ENCODE peak calls at places on chromosomes 16 and 17, in four cellular contexts. K is lung, L is suprapubic skin, O is upper lobe of right lung. T is an unnamed sample.

GRCh38 chr16:56477096-56477878 is 25.9 kb downstream of the OGFOD1 start:
- DNase-seq in L (no peak), O (no peak), K (no peak), T (no peak)

GRCh38 chr16:6019490-6019991 is 921.9 kb upstream of the EEF2KMT start:
- DNase-seq in O (no peak), L (no peak), K (no peak), T (no peak)

GRCh38 chr16:35188288-35189155 is 1729.1 kb downstream of the TP53TG3F start:
- DNase-seq in K (no peak), O (peak; percentile 60), L (peak; percentile 58), T (peak; percentile 56)

GRCh38 chr17:40615989-40616476 is 31.6 kb downstream of the SMARCE1 start:
- DNase-seq in L (no peak), K (no peak), O (no peak), T (no peak)

GRCh38 chr17:36807496-36808180 is 129.6 kb upstream of the LHX1 start:
- DNase-seq in O (no peak), L (no peak), K (no peak), T (no peak)

GRCh38 chr17:7280519-7281073 is 922 bp upstream of the SLC2A4 start:
- DNase-seq in K (peak; percentile 81), L (peak; percentile 93), O (peak; percentile 91), T (peak; percentile 69)

GRCh38 chr16:15483857-15484256 is 49.5 kb downstream of the BMERB1 start:
- DNase-seq in L (no peak), O (no peak), K (no peak), T (no peak)

GRCh38 chr17:57875109-57876022 is 25.5 kb upstream of the MRPS23 start:
- DNase-seq in L (peak; percentile 91), O (peak; percentile 82), K (peak; percentile 81), T (no peak)

GRCh38 chr17:77096570-77097214 is 44.1 kb upstream of the SEC14L1 start:
- DNase-seq in L (no peak), K (no peak), O (no peak), T (no peak)

GRCh38 chr17:80470603-80471002 is 5.8 kb downstream of the NPTX1 start:
- DNase-seq in L (no peak), O (no peak), K (no peak), T (no peak)

GRCh38 chr16:27698266-27698665 is 148.3 kb downstream of the KATNIP start:
- DNase-seq in O (peak; percentile 52), L (peak; percentile 41), K (no peak), T (no peak)

GRCh38 chr17:42111901-42112551 is 488 bp downstream of the DHX58 start:
- DNase-seq in L (no peak), O (peak; percentile 75), K (no peak), T (no peak)

GRCh38 chr17:81802856-81803643 is 900 bp upstream of the GCGR start:
- DNase-seq in L (no peak), O (no peak), K (no peak), T (no peak)

GRCh38 chr17:3913531-3914318 is 2.5 kb downstream of the P2RX1 start:
- DNase-seq in O (peak; percentile 89), K (peak; percentile 79), L (peak; percentile 90), T (no peak)

DNA sequence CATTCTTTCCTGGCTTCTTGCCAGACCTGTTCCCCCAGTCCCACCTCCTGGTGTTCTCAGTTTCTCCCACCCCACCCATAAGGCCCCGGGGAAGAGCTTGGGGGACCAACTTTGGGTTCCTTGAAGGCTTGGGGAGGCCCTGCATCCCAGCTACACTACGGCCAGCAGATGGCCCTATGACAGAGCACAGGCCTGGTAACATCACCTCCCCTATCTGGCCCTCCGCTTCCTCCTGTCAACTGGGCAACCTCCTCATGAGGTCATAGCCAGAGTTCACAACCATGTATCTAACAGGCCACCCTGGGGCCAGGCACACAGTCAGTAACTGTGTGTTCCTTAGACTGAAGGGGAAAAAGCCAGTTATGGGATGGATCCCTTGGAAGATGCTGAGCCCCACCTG is 31.4 kb downstream of the MYO15A start:
- DNase-seq in L (no peak), O (no peak), K (no peak), T (no peak)
- TF ChIP-seq CTCF in L (no peak), O (no peak), K (no peak), T (peak; percentile 21)

GRCh38 chr17:2214047-2214717 is 89.4 kb downstream of the SMG6 start:
- DNase-seq in L (peak; percentile 83), O (peak; percentile 66), K (peak; percentile 48), T (no peak)
- H3K4me3 ChIP-seq in L (no peak overlapping the region), O (no peak overlapping the region), K (no peak overlapping the region), T (no peak overlapping the region)

GRCh38 chr17:8609910-8610309 is 20.6 kb downstream of the MYH10 start:
- DNase-seq in K (no peak), L (no peak), O (no peak), T (no peak)
- TF ChIP-seq CTCF in K (no peak), L (no peak), O (no peak), T (no peak)

DNA sequence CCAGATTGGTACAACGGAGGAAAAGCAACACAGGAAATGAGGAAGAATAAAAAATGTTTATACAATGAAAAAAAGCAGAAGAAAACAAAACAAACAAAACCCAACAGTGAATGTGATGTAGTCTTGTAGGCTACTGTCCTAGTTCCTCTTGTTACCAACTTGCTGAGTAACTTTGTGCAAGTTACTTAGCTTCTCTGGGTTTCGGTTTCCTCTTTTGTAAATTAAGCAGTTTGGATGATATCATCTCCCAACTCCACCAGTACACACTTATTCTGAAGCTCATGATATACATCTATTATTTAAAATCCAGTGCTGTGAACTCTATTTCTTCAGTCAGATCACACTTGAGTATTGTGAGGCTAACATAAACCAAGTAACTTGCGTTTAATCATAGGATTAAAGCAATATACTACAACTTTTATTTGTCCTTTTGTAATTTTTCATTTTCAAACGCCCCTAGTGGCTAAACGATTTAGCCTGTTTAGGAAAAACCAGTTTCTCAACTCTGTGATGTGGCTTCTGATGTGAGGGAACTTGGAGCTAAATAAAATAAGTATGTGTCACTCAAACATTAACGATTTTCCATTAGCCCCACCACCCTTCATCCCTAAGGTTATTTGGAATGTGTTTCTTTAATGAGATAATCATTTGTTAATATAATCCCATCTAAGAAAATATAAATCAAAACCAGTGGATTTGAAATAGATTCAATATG is 1.4 kb upstream of the UNK start:
- DNase-seq in O (no peak), L (no peak), K (no peak), T (peak; percentile 78)
- H3K4me3 ChIP-seq in O (peak overlapping the region; percentile 22), L (peak overlapping the region; percentile 68), K (no peak overlapping the region), T (peak overlapping the region; percentile 58)

GRCh38 chr16:12535535-12536411 is 267.9 kb downstream of the CPPED1 start:
- DNase-seq in O (no peak), K (no peak), L (no peak), T (no peak)
- TF ChIP-seq CTCF in O (no peak), K (no peak), L (no peak), T (no peak)

DNA sequence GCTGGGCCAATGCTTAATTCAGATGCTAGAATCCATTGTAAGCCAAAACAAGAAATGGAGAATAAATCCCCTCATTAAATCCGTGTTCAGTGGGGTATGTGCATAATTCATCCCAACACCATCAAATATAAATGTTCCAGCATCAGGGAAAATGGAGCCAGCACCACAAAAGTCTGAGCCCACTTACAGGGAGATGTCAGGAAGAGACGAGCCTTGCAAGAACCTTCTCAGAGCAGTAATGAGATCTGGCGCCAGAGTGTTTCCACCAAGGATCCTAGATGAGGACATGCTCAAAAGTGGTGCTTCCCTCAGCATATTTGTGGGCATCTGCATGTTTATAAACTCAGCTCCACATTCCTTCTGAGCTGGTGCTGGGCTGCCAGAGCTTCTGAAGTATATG is 541.9 kb upstream of the C16orf82 start:
- DNase-seq in L (no peak), O (no peak), K (no peak), T (no peak)
- H3K4me3 ChIP-seq in L (no peak overlapping the region), O (no peak overlapping the region), K (no peak overlapping the region), T (no peak overlapping the region)

DNA sequence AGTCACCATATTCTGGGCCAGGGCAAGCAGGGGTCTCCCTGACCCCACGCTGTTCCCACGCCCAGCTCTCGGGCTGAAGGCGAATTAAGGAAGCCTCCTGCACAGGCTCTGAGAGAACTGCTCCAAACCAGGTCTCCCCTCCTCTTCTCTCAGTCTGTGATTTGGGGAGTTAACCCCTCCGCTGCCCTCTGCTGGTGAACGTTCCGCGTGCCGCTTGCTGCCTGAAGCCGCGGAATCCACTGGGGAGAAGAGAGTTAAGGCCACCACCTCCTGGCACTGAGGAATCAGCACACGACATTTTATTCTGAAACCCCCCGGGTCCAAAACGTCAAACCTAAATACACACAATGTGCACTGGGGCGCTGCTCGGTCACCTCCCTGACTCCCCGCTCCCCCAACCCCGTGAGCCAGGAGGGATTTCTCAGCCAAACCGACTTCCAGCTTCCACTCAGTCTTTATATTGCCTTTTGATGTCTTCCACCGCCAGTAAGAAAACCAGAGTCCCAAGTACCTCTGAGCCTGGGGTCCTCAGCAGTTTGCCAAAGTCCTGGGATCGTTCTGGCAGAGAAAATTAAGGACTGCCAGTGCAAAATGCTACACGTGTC is 54.4 kb upstream of the RCVRN start:
- DNase-seq in K (no peak), L (no peak), O (peak; percentile 61), T (peak; percentile 18)
- TF ChIP-seq CTCF in K (no peak), L (no peak), O (peak; percentile 31), T (peak; percentile 77)

GRCh38 chr16:84448444-84448843 is 56.0 kb downstream of the MEAK7 start:
- DNase-seq in L (peak; percentile 35), O (peak; percentile 21), K (no peak), T (no peak)

GRCh38 chr16:84444476-84444875 is 60.0 kb downstream of the MEAK7 start:
- DNase-seq in O (peak; percentile 36), L (no peak), K (no peak), T (no peak)

GRCh38 chr16:84446086-84446485 is 58.4 kb downstream of the MEAK7 start:
- DNase-seq in L (no peak), O (no peak), K (no peak), T (no peak)

GRCh38 chr16:84449156-84450140 is 55.0 kb downstream of the MEAK7 start:
- DNase-seq in O (peak; percentile 65), K (no peak), L (peak; percentile 67), T (peak; percentile 83)

DNA sequence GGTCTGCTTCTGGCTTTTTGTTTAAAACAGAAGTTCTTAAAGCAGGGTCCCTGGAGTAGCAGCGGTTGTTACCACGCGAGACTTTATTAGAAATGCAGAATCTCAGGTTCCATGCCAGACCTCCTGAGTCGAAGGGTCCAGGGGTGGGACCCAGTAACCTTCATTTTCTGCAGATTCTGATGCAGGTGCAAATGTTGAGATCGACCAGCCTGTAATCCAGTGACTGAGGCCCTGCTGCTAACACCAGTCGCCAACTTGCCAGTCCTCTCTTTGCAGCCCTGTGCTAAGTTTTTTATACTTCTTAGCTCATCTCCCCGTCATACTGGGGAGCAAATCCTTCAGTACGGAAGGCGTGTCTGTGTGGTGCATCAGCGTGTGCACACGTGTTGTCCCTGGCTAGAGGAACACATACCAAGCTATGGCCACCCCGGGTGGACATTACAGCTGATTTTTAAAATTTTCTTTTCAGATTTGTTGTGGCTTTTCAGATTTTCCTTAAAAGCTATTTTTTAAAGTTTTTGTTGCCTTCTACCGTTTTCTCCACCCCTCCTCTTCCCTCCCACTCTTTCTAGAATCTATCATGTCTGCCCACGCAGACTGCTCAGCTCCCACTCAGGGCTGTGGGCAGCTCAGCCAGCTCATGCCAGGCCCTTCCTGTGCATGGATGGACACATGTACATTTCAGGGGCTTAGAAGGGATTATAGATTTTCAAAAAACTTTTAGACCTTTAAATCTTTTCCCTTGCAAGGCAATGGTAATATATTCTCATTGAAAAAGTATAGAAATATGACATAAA is 57.7 kb downstream of the MEAK7 start:
- DNase-seq in L (no peak), O (peak; percentile 22), K (no peak), T (no peak)
- H3K4me3 ChIP-seq in L (no peak overlapping the region), O (no peak overlapping the region), K (no peak overlapping the region), T (no peak overlapping the region)

GRCh38 chr17:74737299-74738050 is 419 bp downstream of the RAB37 start:
- DNase-seq in K (no peak), O (no peak), L (no peak), T (no peak)
- TF ChIP-seq CTCF in K (peak; percentile 15), O (peak; percentile 40), L (peak; percentile 7), T (peak; percentile 35)